ENCODE peak calls at places on chromosomes 3 and 15, in four cellular contexts. V is kidney epithelial cell, X is cardiac muscle cell, O is cardiac fibroblast. Z is an unnamed sample.

GRCh38 chr3:173553635-173554280 is 156.2 kb downstream of the NLGN1 start:
- DNase-seq in V (no peak), X (peak; percentile 62), O (peak; percentile 64), Z (no peak)

GRCh38 chr3:165254812-165255211 is 58.6 kb upstream of the SLITRK3 start:
- DNase-seq in V (peak; percentile 1), X (peak; percentile 65), O (peak; percentile 25), Z (no peak)

GRCh38 chr3:69368129-69368741 is 17.7 kb downstream of the FRMD4B start:
- DNase-seq in V (peak; percentile 19), X (no peak), O (peak; percentile 64), Z (no peak)

GRCh38 chr3:172561894-172562664 is 38.8 kb upstream of the TNFSF10 start:
- DNase-seq in V (peak; percentile 29), X (no peak), O (no peak), Z (no peak)

GRCh38 chr3:193590088-193590856 is 2.7 kb upstream of the OPA1 start:
- DNase-seq in V (peak; percentile 75), X (no peak), O (peak; percentile 84), Z (no peak)

GRCh38 chr3:101847328-101847727 is 2.0 kb upstream of the NFKBIZ start:
- DNase-seq in V (no peak), X (no peak), O (peak; percentile 31), Z (no peak)

GRCh38 chr3:100761211-100761921 is 52.1 kb downstream of the TFG start:
- DNase-seq in V (no peak), X (no peak), O (no peak), Z (no peak)

GRCh38 chr15:62779041-62779810 is 263.3 kb upstream of the TPM1 start:
- DNase-seq in V (no peak), X (peak; percentile 36), O (peak; percentile 81), Z (no peak)

Z was measured in effector CD4-positive, alpha-beta T cell.